ENCODE peak calls at places on chromosomes 7 and 10, in seven cellular contexts. J is GM23338, I is IMR-90, S is mesendoderm, O is MM.1S, Y is A549, X is mammary epithelial cell. Z is an unnamed sample.

GRCh38 chr7:102169651-102170416 is 116.8 kb upstream of the SH2B2 start:
- DNase-seq in S (no peak), X (no peak), I (peak; percentile 37), J (no peak), Y (no peak), O (no peak), Z (no peak)

GRCh38 chr10:45473126-45473525 is 99.1 kb downstream of the ALOX5 start:
- DNase-seq in X (no peak), O (no peak), J (no peak), Y (no peak), S (no peak), I (no peak), Z (no peak)

GRCh38 chr7:107170051-107170661 is 1.4 kb downstream of the HBP1 start:
- DNase-seq in X (no peak), Y (peak; percentile 13), O (no peak), I (no peak), S (no peak), J (no peak), Z (no peak)

GRCh38 chr10:35336921-35337741 is 822 bp downstream of the CCNY start:
- DNase-seq in I (no peak), O (peak; percentile 28), J (peak; percentile 45), X (peak; percentile 42), Y (peak; percentile 44), S (peak; percentile 55), Z (peak; percentile 70)

GRCh38 chr7:127809285-127809702 is 157.3 kb downstream of the SND1 start:
- DNase-seq in O (no peak), X (peak; percentile 96), S (no peak), Y (no peak), I (peak; percentile 81), J (no peak), Z (peak; percentile 6)

GRCh38 chr10:133520193-133520738 is 6.9 kb upstream of the CYP2E1 start:
- DNase-seq in Y (peak; percentile 91), J (peak; percentile 80), I (peak; percentile 30), X (peak; percentile 58), S (no peak), O (peak; percentile 75), Z (peak; percentile 32)

GRCh38 chr7:34995757-34996156 is 41.5 kb downstream of the DPY19L1 start:
- DNase-seq in I (no peak), X (no peak), J (no peak), S (peak; percentile 44), O (no peak), Y (no peak), Z (no peak)

GRCh38 chr7:142482899-142483658 is 225.2 kb upstream of the PRSS58 start:
- DNase-seq in Y (peak; percentile 25), I (peak; percentile 66), X (peak; percentile 27), J (peak; percentile 74), S (peak; percentile 73), O (peak; percentile 87), Z (peak; percentile 67)

GRCh38 chr7:2719007-2719406 is 31.0 kb downstream of the AMZ1 start:
- DNase-seq in S (peak; percentile 50), Y (peak; percentile 83), J (peak; percentile 78), X (no peak), O (no peak), I (no peak), Z (peak; percentile 62)

GRCh38 chr7:143519411-143520131 is 41.9 kb downstream of the TAS2R41 start:
- DNase-seq in S (no peak), X (peak; percentile 51), I (peak; percentile 68), O (no peak), Y (no peak), J (no peak), Z (no peak)

GRCh38 chr10:24132741-24133140 is 76.2 kb upstream of the KIAA1217 start:
- DNase-seq in J (no peak), Y (no peak), X (peak; percentile 48), O (no peak), I (no peak), S (no peak), Z (no peak)

GRCh38 chr7:135509589-135509838 is 388 bp downstream of the CNOT4 start:
- DNase-seq in X (no peak), J (peak; percentile 72), O (no peak), S (no peak), Y (no peak), I (peak; percentile 49), Z (no peak)

GRCh38 chr10:91798736-91799579 is 732 bp downstream of the TNKS2 start:
- DNase-seq in S (peak; percentile 71), J (peak; percentile 67), O (peak; percentile 61), X (peak; percentile 64), I (peak; percentile 50), Y (peak; percentile 17), Z (peak; percentile 16)

DNA sequence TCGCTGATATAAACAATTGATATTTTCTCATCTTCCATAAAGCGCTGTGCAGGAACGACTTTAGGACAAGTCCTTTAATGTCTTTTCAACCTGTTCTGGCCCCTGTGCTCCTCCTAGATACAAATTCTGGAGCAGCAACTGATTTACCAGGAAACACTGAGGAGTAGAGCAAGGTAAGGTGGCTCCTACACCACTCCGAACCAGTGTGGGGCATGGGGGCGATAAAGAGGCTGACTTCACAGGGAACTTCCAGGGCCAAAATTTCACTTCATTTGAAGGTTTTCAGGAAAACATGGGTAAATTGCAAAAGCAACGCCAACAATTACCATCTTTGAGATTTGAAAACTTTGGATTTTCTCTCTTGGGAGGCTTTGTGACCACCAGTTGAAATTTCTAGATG is 118.6 kb downstream of the FAM107B start:
- DNase-seq in J (peak; percentile 34), I (no peak), S (peak; percentile 42), Y (no peak), X (no peak), O (no peak), Z (no peak)
- H3K4me3 ChIP-seq in J (no peak overlapping the region), I (no peak overlapping the region), S (no peak overlapping the region), Y (no peak overlapping the region), X (no peak overlapping the region), O (no peak overlapping the region), Z (no peak overlapping the region)

GRCh38 chr10:129550111-129550510 is 83.1 kb downstream of the MGMT start:
- DNase-seq in I (no peak), J (no peak), X (no peak), S (no peak), Y (no peak), O (no peak), Z (no peak)
- H3K4me2 ChIP-seq in I (no peak overlapping the region), J (no peak overlapping the region), X (no peak overlapping the region), S (no peak overlapping the region), Y (no peak overlapping the region), O (no peak overlapping the region), Z (no peak overlapping the region)

GRCh38 chr10:95261926-95262325 is 28.9 kb downstream of the PDLIM1 start:
- DNase-seq in X (no peak), O (no peak), J (no peak), I (no peak), Y (no peak), S (peak; percentile 69), Z (no peak)

GRCh38 chr10:95262763-95263518 is 27.9 kb downstream of the PDLIM1 start:
- DNase-seq in Y (no peak), X (no peak), J (no peak), I (no peak), S (no peak), O (no peak), Z (no peak)

GRCh38 chr10:95263864-95264226 is 27.0 kb downstream of the PDLIM1 start:
- DNase-seq in Y (no peak), X (no peak), O (no peak), J (no peak), I (no peak), S (no peak), Z (no peak)

GRCh38 chr10:95260397-95260881 is 30.4 kb downstream of the PDLIM1 start:
- DNase-seq in Y (peak; percentile 62), X (peak; percentile 94), S (peak; percentile 98), I (peak; percentile 94), O (peak; percentile 91), J (no peak), Z (no peak)

GRCh38 chr10:95260909-95261552 is 29.8 kb downstream of the PDLIM1 start:
- DNase-seq in X (peak; percentile 51), I (peak; percentile 62), O (peak; percentile 38), J (no peak), Y (no peak), S (peak; percentile 65), Z (no peak)
- H3K4me3 ChIP-seq in X (no peak overlapping the region), I (no peak overlapping the region), O (peak overlapping the region; percentile 20), J (no peak overlapping the region), Y (no peak overlapping the region), S (no peak overlapping the region), Z (no peak overlapping the region)

DNA sequence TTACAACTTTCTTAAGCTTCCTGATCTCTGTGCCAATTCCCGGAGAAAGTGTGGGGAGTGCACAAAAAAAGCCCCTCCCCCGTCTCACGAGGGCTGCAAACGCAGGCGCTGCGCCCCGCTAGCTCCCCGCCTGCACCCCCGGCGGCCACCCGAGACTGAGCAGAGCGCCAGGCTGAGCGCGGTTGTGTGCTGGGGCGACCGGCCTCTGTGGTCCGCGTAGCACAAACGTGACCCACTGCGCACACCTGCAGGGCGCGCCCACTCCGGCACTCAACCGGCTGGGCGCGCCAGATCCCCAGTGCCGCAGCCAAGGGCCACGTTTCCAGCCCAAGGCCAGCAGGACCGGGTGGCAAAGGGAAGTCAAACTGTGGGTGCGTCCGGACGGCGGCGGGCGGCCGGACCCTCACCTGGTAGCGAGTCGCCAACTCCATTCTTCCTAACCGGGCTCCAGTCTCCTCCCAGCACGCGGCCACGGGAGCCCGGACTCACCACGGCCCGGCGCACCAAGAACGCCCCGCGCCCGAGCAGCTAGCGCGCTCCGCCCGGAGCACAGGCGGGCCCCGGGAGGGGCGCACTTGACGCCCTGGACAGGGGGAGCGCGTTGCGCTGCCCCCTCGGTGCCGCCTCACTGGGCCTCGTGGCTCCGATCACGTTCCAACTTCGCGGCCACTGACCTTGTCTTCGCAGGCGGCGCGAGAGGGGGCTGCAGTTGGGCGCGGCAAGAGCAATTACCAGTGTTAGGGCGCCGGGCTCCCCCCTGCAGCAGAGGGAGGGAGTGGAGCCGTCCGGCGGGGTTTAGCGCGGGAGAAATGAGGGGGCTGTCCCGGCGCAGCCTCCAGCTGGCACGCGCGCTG is at the start of gene CDCA7L:
- DNase-seq in I (peak; percentile 63), X (peak; percentile 81), J (peak; percentile 94), S (peak; percentile 85), Y (peak; percentile 78), O (peak; percentile 87), Z (peak; percentile 87)
- H3K4me2 ChIP-seq in I (peak within 1 kb of the TSS; percentile 99), X (peak within 1 kb of the TSS; percentile 97), J (peak within 1 kb of the TSS; percentile 82), S (peak within 1 kb of the TSS; percentile 90), Y (peak within 1 kb of the TSS; percentile 85), O (peak within 1 kb of the TSS; percentile 47), Z (peak within 1 kb of the TSS; percentile 94)

GRCh38 chr7:122881324-122881723 is 4.9 kb downstream of the CADPS2 start:
- DNase-seq in X (no peak), O (no peak), I (no peak), Y (no peak), J (no peak), S (no peak), Z (no peak)

GRCh38 chr7:122886357-122887081 is at the start of gene CADPS2:
- DNase-seq in Y (peak; percentile 73), I (peak; percentile 36), J (peak; percentile 85), O (peak; percentile 98), X (peak; percentile 87), S (peak; percentile 90), Z (peak; percentile 92)

GRCh38 chr7:122883049-122883670 is 3.1 kb downstream of the CADPS2 start:
- DNase-seq in I (no peak), X (no peak), Y (no peak), S (no peak), J (no peak), O (no peak), Z (no peak)

GRCh38 chr7:122885583-122886356 is 490 bp downstream of the CADPS2 start:
- DNase-seq in I (no peak), S (peak; percentile 76), X (peak; percentile 57), Y (peak; percentile 15), O (peak; percentile 85), J (peak; percentile 69), Z (peak; percentile 83)

GRCh38 chr7:122884186-122884585 is 2.1 kb downstream of the CADPS2 start:
- DNase-seq in J (no peak), Y (no peak), X (peak; percentile 16), S (no peak), I (no peak), O (no peak), Z (peak; percentile 30)
- H3K4me3 ChIP-seq in J (peak overlapping the region; percentile 78), Y (no peak overlapping the region), X (no peak overlapping the region), S (no peak overlapping the region), I (no peak overlapping the region), O (peak overlapping the region; percentile 93), Z (peak overlapping the region; percentile 13)